ENCODE peak calls at places on chromosomes 6 and 20, in nine cellular contexts. C is anterior cingulate cortex, V is foreskin fibroblast, H is natural killer cell, G is esophagus squamous epithelium, T is fibroblast of mammary gland, J is cardiac fibroblast, X is B cell, E is posterior cingulate gyrus. R is an unnamed sample.

GRCh38 chr20:43032459-43032858 is 157.2 kb downstream of the PTPRT start:
- DNase-seq in C (no peak), V (no peak), H (no peak), G (no peak), T (no peak), J (no peak), X (no peak), E (no peak), R (no peak)

GRCh38 chr6:142885182-142885867 is 59.7 kb downstream of the HIVEP2 start:
- DNase-seq in C (no peak), V (peak), H (peak), G (no peak), T (peak), J (peak), X (peak), E (no peak), R (no peak)

GRCh38 chr6:110528051-110528929 is 51.9 kb upstream of the SLC22A16 start:
- DNase-seq in C (peak), V (peak), H (no peak), G (no peak), T (peak), J (peak), X (peak), E (peak), R (peak)

GRCh38 chr6:5084787-5085637 is at the start of gene PPP1R3G:
- DNase-seq in C (no peak), V (peak), H (no peak), G (no peak), T (peak), J (peak), X (peak), E (peak), R (peak)

GRCh38 chr6:112906737-112907136 is 559.6 kb downstream of the RFPL4B start:
- DNase-seq in C (no peak), V (peak), H (no peak), G (no peak), T (peak), J (peak), X (no peak), E (no peak), R (no peak)

GRCh38 chr20:25083773-25084615 is 2.1 kb upstream of the VSX1 start:
- DNase-seq in C (no peak), V (no peak), H (no peak), G (no peak), T (no peak), J (no peak), X (no peak), E (peak), R (peak)

GRCh38 chr6:85866373-85866740 is 223.7 kb upstream of the SYNCRIP start:
- DNase-seq in C (no peak), V (peak), H (no peak), G (no peak), T (peak), J (peak), X (no peak), E (no peak), R (no peak)

GRCh38 chr6:137927777-137928218 is 60.7 kb downstream of the TNFAIP3 start:
- DNase-seq in C (no peak), V (no peak), H (peak), G (no peak), T (no peak), J (peak), X (peak), E (no peak), R (no peak)

GRCh38 chr6:148441454-148441911 is 98.8 kb downstream of the SASH1 start:
- DNase-seq in C (no peak), V (peak), H (no peak), G (no peak), T (peak), J (peak), X (no peak), E (no peak), R (no peak)

GRCh38 chr6:7787137-7787575 is 61.3 kb downstream of the BMP6 start:
- DNase-seq in C (no peak), V (peak), H (no peak), G (no peak), T (peak), J (peak), X (no peak), E (no peak), R (no peak)

GRCh38 chr6:152026291-152026690 is 218.8 kb downstream of the ESR1 start:
- DNase-seq in C (no peak), V (no peak), H (no peak), G (no peak), T (no peak), J (no peak), X (no peak), E (no peak), R (no peak)

GRCh38 chr6:69408886-69409285 is 387.9 kb downstream of the LMBRD1 start:
- DNase-seq in C (no peak), V (no peak), H (no peak), G (no peak), T (no peak), J (no peak), X (no peak), E (no peak), R (no peak)

GRCh38 chr20:2820084-2820895 is 4.1 kb downstream of the TMEM239 start:
- DNase-seq in C (no peak), V (peak), H (no peak), G (no peak), T (peak), J (peak), X (no peak), E (peak), R (no peak)

GRCh38 chr20:61666471-61666832 is 399.2 kb downstream of the TAF4 start:
- DNase-seq in C (no peak), V (no peak), H (no peak), G (no peak), T (no peak), J (no peak), X (no peak), E (no peak), R (no peak)

GRCh38 chr20:48615871-48616270 is 211.9 kb downstream of the PREX1 start:
- DNase-seq in C (no peak), V (no peak), H (no peak), G (no peak), T (no peak), J (no peak), X (no peak), E (peak), R (no peak)

GRCh38 chr20:6039766-6040165 is 14.1 kb downstream of the LRRN4 start:
- DNase-seq in C (no peak), V (no peak), H (no peak), G (no peak), T (no peak), J (no peak), X (no peak), E (no peak), R (no peak)

GRCh38 chr6:27081931-27082330 is 165.6 kb upstream of the PRSS16 start:
- DNase-seq in C (no peak), V (no peak), H (no peak), G (no peak), T (no peak), J (no peak), X (no peak), E (no peak), R (no peak)

GRCh38 chr6:22043284-22043962 is 253.4 kb downstream of the PRL start:
- DNase-seq in C (no peak), V (no peak), H (no peak), G (no peak), T (peak), J (peak), X (no peak), E (no peak), R (no peak)

GRCh38 chr20:38725959-38726848 is 1.9 kb downstream of the SLC32A1 start:
- DNase-seq in C (no peak), V (peak), H (peak), G (no peak), T (peak), J (peak), X (peak), E (peak), R (no peak)

GRCh38 chr20:48049631-48050030 is 264.4 kb upstream of the SULF2 start:
- DNase-seq in C (no peak), V (no peak), H (no peak), G (no peak), T (no peak), J (peak), X (no peak), E (no peak), R (no peak)

GRCh38 chr6:12304487-12304886 is 14.3 kb downstream of the EDN1 start:
- DNase-seq in C (no peak), V (no peak), H (no peak), G (no peak), T (no peak), J (no peak), X (no peak), E (no peak), R (no peak)

GRCh38 chr20:53255102-53255710 is 283.0 kb downstream of the TSHZ2 start:
- DNase-seq in C (no peak), V (no peak), H (no peak), G (no peak), T (no peak), J (no peak), X (no peak), E (no peak), R (no peak)

GRCh38 chr6:36035240-36035639 is 7.6 kb downstream of the MAPK14 start:
- DNase-seq in C (no peak), V (peak), H (no peak), G (no peak), T (peak), J (peak), X (no peak), E (no peak), R (no peak)

R was measured in NCI-H1105.